ENCODE peak calls at places on chromosome 16, in ten cellular contexts. O, C, H, I, F, L, A, Y, J and X are unnamed samples.

GRCh38 chr16:4273858-4274291 is 1.1 kb upstream of the TFAP4 start:
- DNase-seq in O (no peak), C (peak), H (peak), I (peak), F (peak), L (peak), A (peak), Y (peak), J (peak), X (peak)

GRCh38 chr16:48384305-48384981 is 770 bp downstream of the SIAH1 start:
- DNase-seq in O (no peak), C (peak), H (peak), I (peak), F (peak), L (peak), A (peak), Y (peak), J (no peak), X (peak)

GRCh38 chr16:9836118-9836736 is 346.0 kb downstream of the GRIN2A start:
- DNase-seq in O (no peak), C (peak), H (no peak), I (no peak), F (peak), L (no peak), A (peak), Y (no peak), J (no peak), X (no peak)

GRCh38 chr16:89506791-89507191 is 1.4 kb upstream of the SPG7 start:
- DNase-seq in O (no peak), C (no peak), H (no peak), I (no peak), F (no peak), L (no peak), A (no peak), Y (no peak), J (no peak), X (no peak)

GRCh38 chr16:86833136-86833535 is 254.8 kb downstream of the FOXL1 start:
- DNase-seq in O (no peak), C (no peak), H (peak), I (no peak), F (no peak), L (peak), A (no peak), Y (no peak), J (no peak), X (no peak)

GRCh38 chr16:16003719-16004313 is 54.4 kb downstream of the ABCC1 start:
- DNase-seq in O (no peak), C (no peak), H (no peak), I (no peak), F (no peak), L (no peak), A (no peak), Y (no peak), J (no peak), X (no peak)

GRCh38 chr16:56041556-56042140 is 149.6 kb upstream of the GNAO1 start:
- DNase-seq in O (peak), C (peak), H (no peak), I (peak), F (peak), L (no peak), A (no peak), Y (peak), J (no peak), X (no peak)

GRCh38 chr16:24572069-24572468 is 32.7 kb downstream of the RBBP6 start:
- DNase-seq in O (no peak), C (no peak), H (no peak), I (no peak), F (no peak), L (no peak), A (no peak), Y (no peak), J (no peak), X (no peak)

GRCh38 chr16:89319883-89320716 is 102.6 kb downstream of the ZNF778 start:
- DNase-seq in O (no peak), C (no peak), H (peak), I (peak), F (peak), L (peak), A (peak), Y (peak), J (no peak), X (no peak)

GRCh38 chr16:89759742-89760366 is 38.5 kb downstream of the ZNF276 start:
- DNase-seq in O (no peak), C (no peak), H (no peak), I (no peak), F (no peak), L (no peak), A (no peak), Y (no peak), J (no peak), X (no peak)

GRCh38 chr16:82848013-82848412 is 221.2 kb downstream of the CDH13 start:
- DNase-seq in O (no peak), C (no peak), H (no peak), I (no peak), F (no peak), L (no peak), A (peak), Y (no peak), J (no peak), X (no peak)

GRCh38 chr16:1435921-1436697 is 5.2 kb downstream of the PERCC1 start:
- DNase-seq in O (no peak), C (no peak), H (no peak), I (no peak), F (no peak), L (no peak), A (peak), Y (no peak), J (no peak), X (no peak)
- TF ChIP-seq POLR2A in O (no peak), C (no peak), H (no peak), I (no peak), F (no peak), L (no peak), A (no peak), Y (no peak), J (no peak), X (no peak)

DNA sequence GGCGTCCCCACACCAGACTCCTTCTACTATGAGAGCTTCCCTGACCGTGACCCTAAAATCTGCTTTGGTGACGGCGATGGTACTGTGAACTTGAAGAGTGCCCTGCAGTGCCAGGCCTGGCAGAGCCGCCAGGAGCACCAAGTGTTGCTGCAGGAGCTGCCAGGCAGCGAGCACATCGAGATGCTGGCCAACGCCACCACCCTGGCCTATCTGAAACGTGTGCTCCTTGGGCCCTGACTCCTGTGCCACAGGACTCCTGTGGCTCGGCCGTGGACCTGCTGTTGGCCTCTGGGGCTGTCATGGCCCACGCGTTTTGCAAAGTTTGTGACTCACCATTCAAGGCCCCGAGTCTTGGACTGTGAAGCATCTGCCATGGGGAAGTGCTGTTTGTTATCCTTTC is 4.9 kb upstream of the SLC7A6 start:
- DNase-seq in O (no peak), C (no peak), H (peak), I (no peak), F (no peak), L (no peak), A (peak), Y (peak), J (no peak), X (no peak)
- H3K27ac ChIP-seq in O (no peak), C (no peak), H (no peak), I (no peak), F (no peak), L (peak), A (peak), Y (no peak), J (no peak), X (no peak)

DNA sequence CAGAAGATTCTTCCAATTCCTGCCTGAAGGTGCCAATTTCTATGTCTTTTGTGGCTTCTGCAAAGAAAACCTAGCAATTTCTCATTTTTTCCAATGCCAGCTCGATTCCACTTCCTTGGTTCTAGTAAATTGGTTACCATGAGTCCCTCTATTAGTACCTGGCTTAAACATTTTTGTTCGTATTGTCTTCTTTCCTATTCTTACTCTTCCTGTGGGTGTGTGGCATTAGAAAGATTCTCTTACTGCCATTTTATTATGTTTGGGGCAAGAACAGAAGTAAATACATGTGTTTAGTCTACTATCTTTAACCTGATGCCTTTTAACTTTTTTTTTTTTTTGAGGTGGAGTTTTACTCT is 20.3 kb upstream of the MAPK3 start:
- DNase-seq in O (no peak), C (no peak), H (no peak), I (no peak), F (no peak), L (no peak), A (no peak), Y (no peak), J (no peak), X (no peak)
- TF ChIP-seq CTCF in O (no peak), C (no peak), H (no peak), I (no peak), F (no peak), L (no peak), A (no peak), Y (no peak), J (no peak), X (no peak)

GRCh38 chr16:23556881-23557778 is at the start of the genes EARS2 and UBFD1:
- DNase-seq in O (peak), C (peak), H (peak), I (peak), F (peak), L (peak), A (peak), Y (peak), J (peak), X (peak)
- TF ChIP-seq POLR2A in O (peak), C (no peak), H (peak), I (peak), F (peak), L (peak), A (no peak), Y (no peak), J (peak), X (peak)

DNA sequence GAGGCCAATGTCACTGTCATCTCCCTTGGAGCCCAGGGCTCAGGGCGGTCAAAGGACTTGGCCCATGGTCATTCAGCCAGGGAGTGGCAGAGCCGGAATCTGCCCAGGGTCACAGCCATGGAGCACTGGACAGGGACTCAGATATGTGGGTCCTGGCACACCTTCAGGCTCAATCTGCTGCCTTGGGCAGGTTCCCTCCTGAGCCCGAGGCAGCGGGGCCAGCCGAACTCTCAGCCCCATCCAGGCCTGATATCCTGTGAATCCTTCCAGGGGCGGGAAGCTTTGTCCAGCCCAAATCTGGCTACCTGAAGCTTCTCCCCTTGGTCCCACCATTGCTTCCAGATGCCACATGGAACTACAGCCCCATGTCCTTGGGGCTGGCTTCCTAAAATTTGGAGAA is 12.2 kb upstream of the CDIPT start:
- DNase-seq in O (no peak), C (no peak), H (no peak), I (no peak), F (no peak), L (no peak), A (no peak), Y (no peak), J (no peak), X (no peak)
- H3K27ac ChIP-seq in O (no peak), C (no peak), H (no peak), I (no peak), F (no peak), L (no peak), A (no peak), Y (no peak), J (no peak), X (no peak)

GRCh38 chr16:66326995-66327513 is 39.4 kb upstream of the CDH5 start:
- DNase-seq in O (no peak), C (no peak), H (no peak), I (no peak), F (peak), L (no peak), A (no peak), Y (no peak), J (no peak), X (no peak)

GRCh38 chr16:66325977-66326376 is 40.5 kb upstream of the CDH5 start:
- DNase-seq in O (no peak), C (no peak), H (no peak), I (no peak), F (no peak), L (no peak), A (no peak), Y (no peak), J (no peak), X (no peak)

GRCh38 chr16:66328282-66328681 is 38.2 kb upstream of the CDH5 start:
- DNase-seq in O (no peak), C (no peak), H (no peak), I (no peak), F (no peak), L (no peak), A (no peak), Y (no peak), J (no peak), X (no peak)

GRCh38 chr16:66322174-66322573 is 44.3 kb upstream of the CDH5 start:
- DNase-seq in O (no peak), C (no peak), H (no peak), I (no peak), F (no peak), L (no peak), A (no peak), Y (no peak), J (no peak), X (no peak)

DNA sequence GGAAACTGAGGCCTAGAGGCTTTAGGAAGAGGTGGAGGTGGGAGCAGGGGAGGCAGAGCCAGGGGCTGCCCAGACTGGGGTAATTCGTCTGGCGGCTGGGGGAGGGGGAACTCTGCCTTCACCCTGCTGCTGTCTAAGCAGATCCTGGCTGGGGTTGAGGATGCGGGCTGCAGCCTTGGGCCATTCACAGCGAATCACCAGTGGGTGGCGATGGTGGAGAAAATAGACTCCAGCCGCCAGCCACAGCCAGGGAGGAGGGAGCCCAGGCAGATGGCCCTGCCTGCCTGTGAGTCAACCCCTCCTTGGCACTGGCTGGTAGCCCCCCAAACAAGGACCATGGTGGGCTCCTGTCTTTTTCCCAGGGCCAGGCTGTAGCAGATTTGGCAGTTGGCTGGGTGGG is 41.7 kb upstream of the CDH5 start:
- DNase-seq in O (peak), C (no peak), H (no peak), I (peak), F (no peak), L (no peak), A (peak), Y (no peak), J (no peak), X (no peak)
- TF ChIP-seq CTCF in O (peak), C (no peak), H (peak), I (peak), F (no peak), L (no peak), A (no peak), Y (no peak), J (no peak), X (no peak)

GRCh38 chr16:79867425-79867997 is 267.0 kb upstream of the MAF start:
- DNase-seq in O (no peak), C (no peak), H (no peak), I (no peak), F (no peak), L (no peak), A (no peak), Y (no peak), J (no peak), X (no peak)
- TF ChIP-seq POLR2A in O (no peak), C (no peak), H (no peak), I (no peak), F (no peak), L (no peak), A (no peak), Y (no peak), J (no peak), X (no peak)

DNA sequence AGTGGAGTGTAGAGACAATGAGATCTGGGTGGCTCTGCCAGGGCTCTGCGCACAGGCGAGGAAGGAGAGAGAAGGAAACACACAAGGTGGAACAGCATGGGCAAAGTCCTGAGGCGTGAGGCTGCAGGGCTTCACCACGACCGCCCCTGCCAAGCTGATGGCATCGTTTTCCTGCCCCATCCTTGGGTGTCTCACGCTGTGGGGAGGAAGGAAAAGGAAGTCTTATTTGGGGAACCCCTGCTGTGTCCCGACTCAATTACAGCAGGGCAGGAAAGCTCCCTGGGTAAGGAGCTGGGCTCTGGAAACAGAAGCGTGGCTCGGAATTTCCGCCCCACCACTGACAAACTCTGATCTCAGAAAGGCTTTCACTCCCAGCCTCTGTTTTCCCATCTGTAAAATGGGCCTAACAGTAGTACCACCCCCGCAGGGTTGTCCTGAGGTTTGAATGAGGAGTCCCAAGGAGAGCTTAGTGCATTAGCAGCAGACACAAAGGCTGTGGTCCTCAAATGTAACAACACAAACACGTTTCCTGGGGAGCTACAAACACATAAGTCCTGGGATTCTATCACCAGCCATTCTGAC is 3.2 kb upstream of the CDH5 start:
- DNase-seq in O (no peak), C (no peak), H (no peak), I (no peak), F (no peak), L (no peak), A (no peak), Y (no peak), J (no peak), X (no peak)
- H3K27ac ChIP-seq in O (no peak), C (no peak), H (no peak), I (no peak), F (no peak), L (no peak), A (peak), Y (peak), J (no peak), X (no peak)

DNA sequence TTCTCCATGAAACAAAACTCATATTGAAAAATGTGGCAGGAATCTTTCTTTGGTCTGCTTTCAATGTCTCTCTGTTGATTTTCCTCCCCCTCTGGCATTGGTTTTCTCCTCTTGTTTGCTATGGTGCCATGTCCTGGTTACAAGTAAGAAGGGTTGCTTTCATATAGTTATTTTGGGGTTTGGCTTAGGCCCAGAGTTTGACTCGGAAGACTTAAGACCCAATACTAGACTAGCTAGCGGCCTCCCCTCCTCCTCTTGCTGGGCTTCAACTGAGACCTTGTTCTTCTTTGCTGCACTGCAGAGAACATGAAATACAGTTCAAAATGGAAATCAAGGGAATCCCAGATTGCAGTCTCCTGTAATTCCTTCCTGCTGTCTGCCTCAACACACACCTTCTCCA is 30.0 kb upstream of the CLEC18A start:
- DNase-seq in O (no peak), C (no peak), H (peak), I (no peak), F (no peak), L (no peak), A (no peak), Y (no peak), J (no peak), X (no peak)
- TF ChIP-seq CTCF in O (no peak), C (no peak), H (no peak), I (no peak), F (no peak), L (no peak), A (no peak), Y (no peak), J (no peak), X (no peak)